ENCODE peak calls at places on chromosomes 16 and 17, in ten cellular contexts. One of them, this sample, is unnamed. For H3K27me3 and H3K4me1, the result is how much of the 10 kb centered on the place peaks cover.

GRCh38 chr17:82272495-82273326 is 789 bp downstream of the CSNK1D start:
- DNase-seq in prostate gland: no peak
- DNase-seq in HCT116: no peak
- DNase-seq in right cardiac atrium: peak
- DNase-seq in lung: peak
- DNase-seq in cardiac muscle cell: peak
- DNase-seq in tibial nerve: no peak
- DNase-seq in neuronal stem cell: no peak
- DNase-seq in psoas muscle: peak
- DNase-seq in uterus: peak
- DNase-seq in this sample: peak

GRCh38 chr16:25124503-25124902 is 13.0 kb downstream of the LCMT1 start:
- DNase-seq in prostate gland: no peak
- DNase-seq in HCT116: no peak
- DNase-seq in right cardiac atrium: no peak
- DNase-seq in lung: no peak
- DNase-seq in cardiac muscle cell: no peak
- DNase-seq in tibial nerve: no peak
- DNase-seq in neuronal stem cell: no peak
- DNase-seq in psoas muscle: no peak
- DNase-seq in uterus: no peak
- DNase-seq in this sample: no peak

GRCh38 chr16:66846266-66846665 is 2.1 kb downstream of the CA7 start:
- DNase-seq in prostate gland: no peak
- DNase-seq in HCT116: no peak
- DNase-seq in right cardiac atrium: no peak
- DNase-seq in lung: no peak
- DNase-seq in cardiac muscle cell: no peak
- DNase-seq in tibial nerve: no peak
- DNase-seq in neuronal stem cell: no peak
- DNase-seq in psoas muscle: no peak
- DNase-seq in uterus: no peak
- DNase-seq in this sample: no peak

GRCh38 chr16:13018026-13018425 is 116.6 kb downstream of the SHISA9 start:
- DNase-seq in prostate gland: no peak
- DNase-seq in HCT116: no peak
- DNase-seq in right cardiac atrium: no peak
- DNase-seq in lung: no peak
- DNase-seq in cardiac muscle cell: no peak
- DNase-seq in tibial nerve: no peak
- DNase-seq in neuronal stem cell: no peak
- DNase-seq in psoas muscle: no peak
- DNase-seq in uterus: no peak
- DNase-seq in this sample: no peak

GRCh38 chr16:56277040-56277439 is 85.8 kb downstream of the GNAO1 start:
- DNase-seq in prostate gland: no peak
- DNase-seq in HCT116: no peak
- DNase-seq in right cardiac atrium: no peak
- DNase-seq in lung: no peak
- DNase-seq in cardiac muscle cell: peak
- DNase-seq in tibial nerve: no peak
- DNase-seq in neuronal stem cell: no peak
- DNase-seq in psoas muscle: no peak
- DNase-seq in uterus: no peak
- DNase-seq in this sample: no peak

GRCh38 chr16:67562918-67563707 is 787 bp downstream of the CTCF start:
- DNase-seq in prostate gland: peak
- DNase-seq in HCT116: peak
- DNase-seq in right cardiac atrium: peak
- DNase-seq in lung: peak
- DNase-seq in cardiac muscle cell: peak
- DNase-seq in tibial nerve: no peak
- DNase-seq in neuronal stem cell: peak
- DNase-seq in psoas muscle: peak
- DNase-seq in uterus: peak
- DNase-seq in this sample: peak

GRCh38 chr17:14582996-14583395 is 282.1 kb downstream of the HS3ST3B1 start:
- DNase-seq in prostate gland: no peak
- DNase-seq in HCT116: no peak
- DNase-seq in right cardiac atrium: no peak
- DNase-seq in lung: no peak
- DNase-seq in cardiac muscle cell: no peak
- DNase-seq in tibial nerve: no peak
- DNase-seq in neuronal stem cell: no peak
- DNase-seq in psoas muscle: no peak
- DNase-seq in uterus: no peak
- DNase-seq in this sample: no peak

GRCh38 chr17:69733171-69734014 is 318.9 kb downstream of the MAP2K6 start:
- DNase-seq in prostate gland: peak
- DNase-seq in HCT116: no peak
- DNase-seq in right cardiac atrium: no peak
- DNase-seq in lung: no peak
- DNase-seq in cardiac muscle cell: no peak
- DNase-seq in tibial nerve: no peak
- DNase-seq in neuronal stem cell: no peak
- DNase-seq in psoas muscle: peak
- DNase-seq in uterus: no peak
- DNase-seq in this sample: no peak

GRCh38 chr17:61946359-61946758 is 18.6 kb upstream of the INTS2 start:
- DNase-seq in prostate gland: no peak
- DNase-seq in HCT116: no peak
- DNase-seq in right cardiac atrium: no peak
- DNase-seq in lung: no peak
- DNase-seq in cardiac muscle cell: no peak
- DNase-seq in tibial nerve: no peak
- DNase-seq in neuronal stem cell: no peak
- DNase-seq in psoas muscle: no peak
- DNase-seq in uterus: no peak
- DNase-seq in this sample: no peak

GRCh38 chr17:1347681-1348318 is 52.2 kb downstream of the YWHAE start:
- DNase-seq in prostate gland: peak
- DNase-seq in HCT116: no peak
- DNase-seq in right cardiac atrium: peak
- DNase-seq in lung: no peak
- DNase-seq in cardiac muscle cell: no peak
- DNase-seq in tibial nerve: no peak
- DNase-seq in neuronal stem cell: no peak
- DNase-seq in psoas muscle: peak
- DNase-seq in uterus: no peak
- DNase-seq in this sample: peak

GRCh38 chr17:30337393-30337999 is 3.6 kb upstream of the TMIGD1 start:
- DNase-seq in prostate gland: no peak
- DNase-seq in HCT116: no peak
- DNase-seq in right cardiac atrium: no peak
- DNase-seq in lung: no peak
- DNase-seq in cardiac muscle cell: no peak
- DNase-seq in tibial nerve: no peak
- DNase-seq in neuronal stem cell: no peak
- DNase-seq in psoas muscle: no peak
- DNase-seq in uterus: no peak
- DNase-seq in this sample: no peak

DNA sequence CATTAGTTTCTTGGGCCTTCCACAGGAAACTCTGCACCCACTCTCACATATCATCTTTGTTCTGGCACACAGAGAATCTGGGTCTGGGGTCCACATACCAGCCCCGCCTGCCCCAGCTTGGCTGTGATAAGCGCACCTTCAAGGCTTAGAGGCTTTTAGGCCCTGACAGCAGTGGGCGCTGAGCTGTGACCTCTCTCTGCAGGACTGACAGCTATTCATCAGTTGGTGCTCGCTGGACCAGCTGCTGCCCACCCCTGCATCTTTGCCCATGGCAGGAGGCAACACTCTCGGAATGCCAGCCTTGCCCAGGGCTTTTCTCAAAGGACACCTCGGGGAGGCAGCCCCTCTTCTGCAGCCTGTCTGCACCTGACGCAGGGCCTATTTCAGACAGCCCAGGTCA is 62.9 kb downstream of the SDK2 start:
- DNase-seq in prostate gland: no peak
- DNase-seq in HCT116: no peak
- DNase-seq in right cardiac atrium: no peak
- DNase-seq in lung: no peak
- DNase-seq in cardiac muscle cell: no peak
- DNase-seq in tibial nerve: no peak
- DNase-seq in neuronal stem cell: no peak
- DNase-seq in psoas muscle: no peak
- DNase-seq in uterus: no peak
- DNase-seq in this sample: no peak
- H3K27me3 ChIP-seq in prostate gland: under half
- H3K27me3 ChIP-seq in HCT116: under half
- H3K27me3 ChIP-seq in right cardiac atrium: under half
- H3K27me3 ChIP-seq in lung: under half
- H3K27me3 ChIP-seq in cardiac muscle cell: under half
- H3K27me3 ChIP-seq in tibial nerve: under half
- H3K27me3 ChIP-seq in neuronal stem cell: under half
- H3K27me3 ChIP-seq in psoas muscle: under half
- H3K27me3 ChIP-seq in uterus: under half
- H3K27me3 ChIP-seq in this sample: under half

GRCh38 chr17:72502940-72503341 is 382.1 kb downstream of the SOX9 start:
- DNase-seq in prostate gland: no peak
- DNase-seq in HCT116: no peak
- DNase-seq in right cardiac atrium: no peak
- DNase-seq in lung: no peak
- DNase-seq in cardiac muscle cell: no peak
- DNase-seq in tibial nerve: no peak
- DNase-seq in neuronal stem cell: no peak
- DNase-seq in psoas muscle: no peak
- DNase-seq in uterus: no peak
- DNase-seq in this sample: no peak
- H3K4me3 ChIP-seq in prostate gland: no peak
- H3K4me3 ChIP-seq in HCT116: no peak
- H3K4me3 ChIP-seq in right cardiac atrium: no peak
- H3K4me3 ChIP-seq in lung: no peak
- H3K4me3 ChIP-seq in cardiac muscle cell: no peak
- H3K4me3 ChIP-seq in tibial nerve: no peak
- H3K4me3 ChIP-seq in neuronal stem cell: no peak
- H3K4me3 ChIP-seq in psoas muscle: no peak
- H3K4me3 ChIP-seq in uterus: no peak
- H3K4me3 ChIP-seq in this sample: no peak

GRCh38 chr17:75126954-75127353 is 4.6 kb downstream of the NT5C start:
- DNase-seq in prostate gland: no peak
- DNase-seq in HCT116: no peak
- DNase-seq in right cardiac atrium: no peak
- DNase-seq in lung: no peak
- DNase-seq in cardiac muscle cell: no peak
- DNase-seq in tibial nerve: no peak
- DNase-seq in neuronal stem cell: no peak
- DNase-seq in psoas muscle: no peak
- DNase-seq in uterus: no peak
- DNase-seq in this sample: no peak

GRCh38 chr17:75125984-75126383 is 5.6 kb downstream of the NT5C start:
- DNase-seq in prostate gland: no peak
- DNase-seq in HCT116: no peak
- DNase-seq in right cardiac atrium: no peak
- DNase-seq in lung: no peak
- DNase-seq in cardiac muscle cell: no peak
- DNase-seq in tibial nerve: no peak
- DNase-seq in neuronal stem cell: no peak
- DNase-seq in psoas muscle: no peak
- DNase-seq in uterus: no peak
- DNase-seq in this sample: no peak

GRCh38 chr17:75124041-75124818 is 7.3 kb downstream of the NT5C start:
- DNase-seq in prostate gland: peak
- DNase-seq in HCT116: peak
- DNase-seq in right cardiac atrium: peak
- DNase-seq in lung: peak
- DNase-seq in cardiac muscle cell: no peak
- DNase-seq in tibial nerve: no peak
- DNase-seq in neuronal stem cell: no peak
- DNase-seq in psoas muscle: peak
- DNase-seq in uterus: no peak
- DNase-seq in this sample: peak

GRCh38 chr17:75128694-75129505 is 2.6 kb downstream of the NT5C start:
- DNase-seq in prostate gland: no peak
- DNase-seq in HCT116: no peak
- DNase-seq in right cardiac atrium: no peak
- DNase-seq in lung: no peak
- DNase-seq in cardiac muscle cell: no peak
- DNase-seq in tibial nerve: no peak
- DNase-seq in neuronal stem cell: no peak
- DNase-seq in psoas muscle: no peak
- DNase-seq in uterus: no peak
- DNase-seq in this sample: no peak

GRCh38 chr17:75124819-75125162 is 6.8 kb downstream of the NT5C start:
- DNase-seq in prostate gland: no peak
- DNase-seq in HCT116: no peak
- DNase-seq in right cardiac atrium: no peak
- DNase-seq in lung: no peak
- DNase-seq in cardiac muscle cell: no peak
- DNase-seq in tibial nerve: no peak
- DNase-seq in neuronal stem cell: no peak
- DNase-seq in psoas muscle: no peak
- DNase-seq in uterus: no peak
- DNase-seq in this sample: no peak
- H3K4me1 ChIP-seq in prostate gland: under half
- H3K4me1 ChIP-seq in HCT116: half or more
- H3K4me1 ChIP-seq in right cardiac atrium: under half
- H3K4me1 ChIP-seq in lung: under half
- H3K4me1 ChIP-seq in cardiac muscle cell: under half
- H3K4me1 ChIP-seq in tibial nerve: under half
- H3K4me1 ChIP-seq in neuronal stem cell: under half
- H3K4me1 ChIP-seq in psoas muscle: under half
- H3K4me1 ChIP-seq in uterus: under half
- H3K4me1 ChIP-seq in this sample: under half

GRCh38 chr16:1105888-1106620 is 10.0 kb upstream of the C1QTNF8 start:
- DNase-seq in prostate gland: peak
- DNase-seq in HCT116: no peak
- DNase-seq in right cardiac atrium: peak
- DNase-seq in lung: peak
- DNase-seq in cardiac muscle cell: peak
- DNase-seq in tibial nerve: no peak
- DNase-seq in neuronal stem cell: peak
- DNase-seq in psoas muscle: peak
- DNase-seq in uterus: peak
- DNase-seq in this sample: peak

GRCh38 chr16:1106659-1107058 is 10.6 kb upstream of the C1QTNF8 start:
- DNase-seq in prostate gland: no peak
- DNase-seq in HCT116: no peak
- DNase-seq in right cardiac atrium: no peak
- DNase-seq in lung: no peak
- DNase-seq in cardiac muscle cell: no peak
- DNase-seq in tibial nerve: no peak
- DNase-seq in neuronal stem cell: no peak
- DNase-seq in psoas muscle: no peak
- DNase-seq in uterus: no peak
- DNase-seq in this sample: no peak

GRCh38 chr16:1107141-1107540 is 11.1 kb upstream of the C1QTNF8 start:
- DNase-seq in prostate gland: no peak
- DNase-seq in HCT116: no peak
- DNase-seq in right cardiac atrium: no peak
- DNase-seq in lung: no peak
- DNase-seq in cardiac muscle cell: no peak
- DNase-seq in tibial nerve: no peak
- DNase-seq in neuronal stem cell: no peak
- DNase-seq in psoas muscle: no peak
- DNase-seq in uterus: no peak
- DNase-seq in this sample: no peak

GRCh38 chr16:1108299-1109252 is 12.5 kb upstream of the C1QTNF8 start:
- DNase-seq in prostate gland: peak
- DNase-seq in HCT116: no peak
- DNase-seq in right cardiac atrium: peak
- DNase-seq in lung: no peak
- DNase-seq in cardiac muscle cell: no peak
- DNase-seq in tibial nerve: no peak
- DNase-seq in neuronal stem cell: no peak
- DNase-seq in psoas muscle: peak
- DNase-seq in uterus: peak
- DNase-seq in this sample: no peak

GRCh38 chr16:1107731-1108130 is 11.7 kb upstream of the C1QTNF8 start:
- DNase-seq in prostate gland: no peak
- DNase-seq in HCT116: no peak
- DNase-seq in right cardiac atrium: no peak
- DNase-seq in lung: no peak
- DNase-seq in cardiac muscle cell: no peak
- DNase-seq in tibial nerve: no peak
- DNase-seq in neuronal stem cell: no peak
- DNase-seq in psoas muscle: no peak
- DNase-seq in uterus: no peak
- DNase-seq in this sample: no peak
- H3K27me3 ChIP-seq in prostate gland: under half
- H3K27me3 ChIP-seq in HCT116: under half
- H3K27me3 ChIP-seq in right cardiac atrium: under half
- H3K27me3 ChIP-seq in lung: under half
- H3K27me3 ChIP-seq in cardiac muscle cell: under half
- H3K27me3 ChIP-seq in tibial nerve: half or more
- H3K27me3 ChIP-seq in neuronal stem cell: under half
- H3K27me3 ChIP-seq in psoas muscle: under half
- H3K27me3 ChIP-seq in uterus: under half
- H3K27me3 ChIP-seq in this sample: under half

This sample was measured in small intestine.